ENCODE peak calls at places on chromosomes 2 and 18, in nine cellular contexts. D is SW480; C is left cardiac atrium; K is kidney; R is stimulated activated CD8-positive, alpha-beta memory T cell treated with anti-CD3 and anti-CD28 coated beads, Interleukin-12 subunit alpha, Interleukin-12 subunit beta, amount 100 ng/mL, for 4 hours; M is cerebellar nuclear complex; I is mesenteric fat pad; W is activated naive CD8-positive, alpha-beta T cell treated with anti-CD3 and anti-CD28 coated beads, Interleukin-2, amount 10 ng/mL, durations not matched to agents 7 days and 5 days; A is KBM-7. Z is an unnamed sample.

GRCh38 chr2:241746084-241746483 is 11.7 kb downstream of the D2HGDH start:
- DNase-seq in M (no peak), A (no peak), D (no peak), C (no peak), R (no peak), I (no peak), W (no peak), K (no peak), Z (no peak)

GRCh38 chr2:240568678-240569522 is 616 bp downstream of the RNPEPL1 start:
- DNase-seq in I (peak), W (peak), C (peak), M (no peak), R (peak), K (peak), D (no peak), A (peak), Z (peak)

GRCh38 chr2:8633186-8633734 is 48.6 kb upstream of the ID2 start:
- DNase-seq in A (no peak), W (no peak), R (no peak), C (no peak), D (peak), M (no peak), I (peak), K (peak), Z (no peak)

GRCh38 chr2:176188218-176188968 is at the start of gene HOXD1:
- DNase-seq in D (peak), R (no peak), M (no peak), A (no peak), K (peak), I (no peak), W (peak), C (no peak), Z (no peak)

GRCh38 chr2:222805591-222806304 is 55.1 kb upstream of the ACSL3 start:
- DNase-seq in C (no peak), R (no peak), W (no peak), M (no peak), K (no peak), A (no peak), I (no peak), D (peak), Z (no peak)

GRCh38 chr18:63311481-63312409 is 7.8 kb downstream of the BCL2 start:
- DNase-seq in M (no peak), R (no peak), A (no peak), K (no peak), I (no peak), C (no peak), W (no peak), D (no peak), Z (no peak)

GRCh38 chr18:42038936-42039335 is 83.9 kb downstream of the PIK3C3 start:
- DNase-seq in I (no peak), R (no peak), M (no peak), C (no peak), D (no peak), W (no peak), A (no peak), K (no peak), Z (no peak)

GRCh38 chr2:85418132-85419008 is at the start of gene SH2D6:
- DNase-seq in C (peak), D (peak), R (peak), I (peak), A (peak), W (peak), M (peak), K (peak), Z (peak)

GRCh38 chr2:177604291-177605065 is 211.9 kb downstream of the AGPS start:
- DNase-seq in M (no peak), I (no peak), C (no peak), A (peak), D (peak), R (no peak), K (no peak), W (no peak), Z (no peak)

GRCh38 chr18:9671214-9671613 is 36.9 kb upstream of the RAB31 start:
- DNase-seq in D (no peak), A (no peak), W (no peak), R (no peak), M (no peak), C (no peak), I (no peak), K (no peak), Z (no peak)